ENCODE peak calls at places on chromosomes 1 and 21, in five cellular contexts. One of them, this sample, is unnamed.

GRCh38 chr1:94265931-94266330 is 28.5 kb upstream of the ARHGAP29 start:
- DNase-seq in kidney epithelial cell: no peak
- DNase-seq in activated CD4-positive, alpha-beta memory T cell treated with anti-CD3 and anti-CD28 coated beads, Interleukin-2, amount 10 ng/mL, durations not matched to agents 7 days and 5 days: no peak
- DNase-seq in progenitor cell of endocrine pancreas: no peak
- DNase-seq in activated CD8-positive, alpha-beta memory T cell treated with anti-CD3 and anti-CD28 coated beads for 48 hours: no peak
- DNase-seq in this sample: no peak

GRCh38 chr1:59139396-59139795 is 157.5 kb upstream of the FGGY start:
- DNase-seq in kidney epithelial cell: no peak
- DNase-seq in activated CD8-positive, alpha-beta memory T cell treated with anti-CD3 and anti-CD28 coated beads for 48 hours: no peak
- DNase-seq in activated CD4-positive, alpha-beta memory T cell treated with anti-CD3 and anti-CD28 coated beads, Interleukin-2, amount 10 ng/mL, durations not matched to agents 7 days and 5 days: no peak
- DNase-seq in progenitor cell of endocrine pancreas: no peak
- DNase-seq in this sample: no peak

GRCh38 chr1:204599596-204599995 is 83.4 kb downstream of the MDM4 start:
- DNase-seq in kidney epithelial cell: no peak
- DNase-seq in progenitor cell of endocrine pancreas: no peak
- DNase-seq in activated CD8-positive, alpha-beta memory T cell treated with anti-CD3 and anti-CD28 coated beads for 48 hours: no peak
- DNase-seq in activated CD4-positive, alpha-beta memory T cell treated with anti-CD3 and anti-CD28 coated beads, Interleukin-2, amount 10 ng/mL, durations not matched to agents 7 days and 5 days: no peak
- DNase-seq in this sample: no peak

GRCh38 chr1:8252266-8252951 is 65.5 kb upstream of the SLC45A1 start:
- DNase-seq in activated CD8-positive, alpha-beta memory T cell treated with anti-CD3 and anti-CD28 coated beads for 48 hours: no peak
- DNase-seq in kidney epithelial cell: no peak
- DNase-seq in activated CD4-positive, alpha-beta memory T cell treated with anti-CD3 and anti-CD28 coated beads, Interleukin-2, amount 10 ng/mL, durations not matched to agents 7 days and 5 days: no peak
- DNase-seq in progenitor cell of endocrine pancreas: no peak
- DNase-seq in this sample: no peak

GRCh38 chr1:155086182-155086741 is 7.6 kb downstream of the EFNA3 start:
- DNase-seq in progenitor cell of endocrine pancreas: peak; percentile 84
- DNase-seq in kidney epithelial cell: no peak
- DNase-seq in activated CD4-positive, alpha-beta memory T cell treated with anti-CD3 and anti-CD28 coated beads, Interleukin-2, amount 10 ng/mL, durations not matched to agents 7 days and 5 days: peak; percentile 85
- DNase-seq in activated CD8-positive, alpha-beta memory T cell treated with anti-CD3 and anti-CD28 coated beads for 48 hours: peak; percentile 89
- DNase-seq in this sample: peak; percentile 82

GRCh38 chr1:34162852-34163766 is 1.9 kb downstream of the CSMD2 start:
- DNase-seq in activated CD4-positive, alpha-beta memory T cell treated with anti-CD3 and anti-CD28 coated beads, Interleukin-2, amount 10 ng/mL, durations not matched to agents 7 days and 5 days: peak; percentile 31
- DNase-seq in kidney epithelial cell: peak; percentile 51
- DNase-seq in activated CD8-positive, alpha-beta memory T cell treated with anti-CD3 and anti-CD28 coated beads for 48 hours: peak; percentile 4
- DNase-seq in progenitor cell of endocrine pancreas: peak; percentile 61
- DNase-seq in this sample: peak; percentile 83

GRCh38 chr1:172137703-172138102 is 282.8 kb upstream of the C1orf105 start:
- DNase-seq in progenitor cell of endocrine pancreas: no peak
- DNase-seq in activated CD4-positive, alpha-beta memory T cell treated with anti-CD3 and anti-CD28 coated beads, Interleukin-2, amount 10 ng/mL, durations not matched to agents 7 days and 5 days: no peak
- DNase-seq in activated CD8-positive, alpha-beta memory T cell treated with anti-CD3 and anti-CD28 coated beads for 48 hours: no peak
- DNase-seq in kidney epithelial cell: no peak
- DNase-seq in this sample: no peak

GRCh38 chr1:193143285-193143684 is 21.5 kb downstream of the CDC73 start:
- DNase-seq in activated CD8-positive, alpha-beta memory T cell treated with anti-CD3 and anti-CD28 coated beads for 48 hours: no peak
- DNase-seq in progenitor cell of endocrine pancreas: no peak
- DNase-seq in kidney epithelial cell: no peak
- DNase-seq in activated CD4-positive, alpha-beta memory T cell treated with anti-CD3 and anti-CD28 coated beads, Interleukin-2, amount 10 ng/mL, durations not matched to agents 7 days and 5 days: no peak
- DNase-seq in this sample: no peak

GRCh38 chr21:45299864-45300785 is 12.4 kb upstream of the POFUT2 start:
- DNase-seq in activated CD8-positive, alpha-beta memory T cell treated with anti-CD3 and anti-CD28 coated beads for 48 hours: no peak
- DNase-seq in progenitor cell of endocrine pancreas: no peak
- DNase-seq in activated CD4-positive, alpha-beta memory T cell treated with anti-CD3 and anti-CD28 coated beads, Interleukin-2, amount 10 ng/mL, durations not matched to agents 7 days and 5 days: no peak
- DNase-seq in kidney epithelial cell: no peak
- DNase-seq in this sample: no peak

GRCh38 chr1:52288286-52288685 is 77.7 kb downstream of the CC2D1B start:
- DNase-seq in progenitor cell of endocrine pancreas: no peak
- DNase-seq in activated CD8-positive, alpha-beta memory T cell treated with anti-CD3 and anti-CD28 coated beads for 48 hours: no peak
- DNase-seq in activated CD4-positive, alpha-beta memory T cell treated with anti-CD3 and anti-CD28 coated beads, Interleukin-2, amount 10 ng/mL, durations not matched to agents 7 days and 5 days: no peak
- DNase-seq in kidney epithelial cell: peak; percentile 2
- DNase-seq in this sample: no peak

GRCh38 chr1:12034381-12034801 is 15.1 kb downstream of the MIIP start:
- DNase-seq in activated CD8-positive, alpha-beta memory T cell treated with anti-CD3 and anti-CD28 coated beads for 48 hours: no peak
- DNase-seq in activated CD4-positive, alpha-beta memory T cell treated with anti-CD3 and anti-CD28 coated beads, Interleukin-2, amount 10 ng/mL, durations not matched to agents 7 days and 5 days: no peak
- DNase-seq in progenitor cell of endocrine pancreas: no peak
- DNase-seq in kidney epithelial cell: no peak
- DNase-seq in this sample: no peak

GRCh38 chr21:45158491-45159423 is 84.4 kb downstream of the ADARB1 start:
- DNase-seq in progenitor cell of endocrine pancreas: no peak
- DNase-seq in kidney epithelial cell: no peak
- DNase-seq in activated CD4-positive, alpha-beta memory T cell treated with anti-CD3 and anti-CD28 coated beads, Interleukin-2, amount 10 ng/mL, durations not matched to agents 7 days and 5 days: no peak
- DNase-seq in activated CD8-positive, alpha-beta memory T cell treated with anti-CD3 and anti-CD28 coated beads for 48 hours: no peak
- DNase-seq in this sample: no peak

GRCh38 chr1:224872832-224873644 is 56.4 kb upstream of the DNAH14 start:
- DNase-seq in activated CD8-positive, alpha-beta memory T cell treated with anti-CD3 and anti-CD28 coated beads for 48 hours: no peak
- DNase-seq in activated CD4-positive, alpha-beta memory T cell treated with anti-CD3 and anti-CD28 coated beads, Interleukin-2, amount 10 ng/mL, durations not matched to agents 7 days and 5 days: no peak
- DNase-seq in progenitor cell of endocrine pancreas: no peak
- DNase-seq in kidney epithelial cell: no peak
- DNase-seq in this sample: no peak

GRCh38 chr1:230120949-230121381 is 53.9 kb downstream of the GALNT2 start:
- DNase-seq in activated CD8-positive, alpha-beta memory T cell treated with anti-CD3 and anti-CD28 coated beads for 48 hours: no peak
- DNase-seq in activated CD4-positive, alpha-beta memory T cell treated with anti-CD3 and anti-CD28 coated beads, Interleukin-2, amount 10 ng/mL, durations not matched to agents 7 days and 5 days: no peak
- DNase-seq in progenitor cell of endocrine pancreas: no peak
- DNase-seq in kidney epithelial cell: no peak
- DNase-seq in this sample: peak; percentile 50

GRCh38 chr1:28509705-28510349 is 4.0 kb downstream of the RCC1 start:
- DNase-seq in progenitor cell of endocrine pancreas: no peak
- DNase-seq in activated CD4-positive, alpha-beta memory T cell treated with anti-CD3 and anti-CD28 coated beads, Interleukin-2, amount 10 ng/mL, durations not matched to agents 7 days and 5 days: no peak
- DNase-seq in kidney epithelial cell: no peak
- DNase-seq in activated CD8-positive, alpha-beta memory T cell treated with anti-CD3 and anti-CD28 coated beads for 48 hours: peak; percentile 51
- DNase-seq in this sample: no peak

GRCh38 chr21:17270234-17270633 is 242.6 kb upstream of the CXADR start:
- DNase-seq in activated CD8-positive, alpha-beta memory T cell treated with anti-CD3 and anti-CD28 coated beads for 48 hours: no peak
- DNase-seq in activated CD4-positive, alpha-beta memory T cell treated with anti-CD3 and anti-CD28 coated beads, Interleukin-2, amount 10 ng/mL, durations not matched to agents 7 days and 5 days: no peak
- DNase-seq in kidney epithelial cell: no peak
- DNase-seq in progenitor cell of endocrine pancreas: no peak
- DNase-seq in this sample: no peak

GRCh38 chr1:6170742-6171201 is 9.3 kb downstream of the CHD5 start:
- DNase-seq in activated CD8-positive, alpha-beta memory T cell treated with anti-CD3 and anti-CD28 coated beads for 48 hours: no peak
- DNase-seq in activated CD4-positive, alpha-beta memory T cell treated with anti-CD3 and anti-CD28 coated beads, Interleukin-2, amount 10 ng/mL, durations not matched to agents 7 days and 5 days: no peak
- DNase-seq in progenitor cell of endocrine pancreas: no peak
- DNase-seq in kidney epithelial cell: no peak
- DNase-seq in this sample: no peak

GRCh38 chr1:47650205-47650604 is 212.4 kb downstream of the FOXD2 start:
- DNase-seq in progenitor cell of endocrine pancreas: no peak
- DNase-seq in activated CD4-positive, alpha-beta memory T cell treated with anti-CD3 and anti-CD28 coated beads, Interleukin-2, amount 10 ng/mL, durations not matched to agents 7 days and 5 days: no peak
- DNase-seq in activated CD8-positive, alpha-beta memory T cell treated with anti-CD3 and anti-CD28 coated beads for 48 hours: no peak
- DNase-seq in kidney epithelial cell: peak; percentile 99
- DNase-seq in this sample: no peak

GRCh38 chr1:20652300-20652699 is 8.9 kb downstream of the DDOST start:
- DNase-seq in activated CD4-positive, alpha-beta memory T cell treated with anti-CD3 and anti-CD28 coated beads, Interleukin-2, amount 10 ng/mL, durations not matched to agents 7 days and 5 days: no peak
- DNase-seq in activated CD8-positive, alpha-beta memory T cell treated with anti-CD3 and anti-CD28 coated beads for 48 hours: no peak
- DNase-seq in kidney epithelial cell: no peak
- DNase-seq in progenitor cell of endocrine pancreas: no peak
- DNase-seq in this sample: no peak